ENCODE peak calls at places on chromosome 1, in five cellular contexts. M is hepatocyte, N is HCT116, R is GM23338, D is neural progenitor cell. A is an unnamed sample.

GRCh38 chr1:51792864-51793263 is 85.7 kb downstream of the NRDC start:
- DNase-seq in M (peak), N (no peak), R (no peak), D (no peak), A (no peak)

GRCh38 chr1:210416049-210416448 is 87.3 kb downstream of the HHAT start:
- DNase-seq in M (no peak), N (no peak), R (peak), D (no peak), A (no peak)

GRCh38 chr1:4657920-4658585 is 3.6 kb downstream of the AJAP1 start:
- DNase-seq in M (no peak), N (no peak), R (no peak), D (peak), A (no peak)

GRCh38 chr1:60078182-60078581 is 4.6 kb upstream of the C1orf87 start:
- DNase-seq in M (no peak), N (no peak), R (no peak), D (no peak), A (no peak)

GRCh38 chr1:156904187-156904959 is 10.9 kb downstream of the PEAR1 start:
- DNase-seq in M (no peak), N (no peak), R (no peak), D (no peak), A (no peak)

GRCh38 chr1:168386949-168387586 is 106.4 kb downstream of the TBX19 start:
- DNase-seq in M (peak), N (peak), R (peak), D (peak), A (no peak)

GRCh38 chr1:85629532-85629920 is 49.0 kb downstream of the CCN1 start:
- DNase-seq in M (no peak), N (no peak), R (no peak), D (no peak), A (no peak)

GRCh38 chr1:4216231-4216630 is 316.2 kb upstream of the C1orf174 start:
- DNase-seq in M (no peak), N (no peak), R (no peak), D (no peak), A (no peak)

GRCh38 chr1:110050602-110051261 is 16.3 kb downstream of the STRIP1 start:
- DNase-seq in M (no peak), N (no peak), R (no peak), D (no peak), A (no peak)

GRCh38 chr1:184597652-184598357 is 156.9 kb downstream of the EDEM3 start:
- DNase-seq in M (no peak), N (no peak), R (no peak), D (no peak), A (no peak)

DNA sequence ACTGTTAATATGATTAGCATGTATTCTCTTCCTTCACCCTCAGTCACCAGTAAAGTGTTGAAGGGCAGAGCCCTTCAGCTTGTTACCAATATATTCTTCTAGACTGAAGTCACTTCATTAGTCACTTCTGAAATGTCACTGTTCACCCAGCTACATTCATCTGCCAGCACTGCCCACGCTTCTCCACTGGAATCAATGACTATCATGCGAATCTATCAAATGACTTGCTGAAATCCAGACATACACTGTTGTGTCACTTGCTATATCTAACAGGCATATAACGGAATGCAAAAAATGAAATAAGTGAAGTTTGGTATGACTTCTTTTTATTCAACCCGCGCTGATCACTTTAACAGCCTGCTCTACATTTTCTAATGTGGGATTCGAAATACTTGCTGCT is 16.1 kb downstream of the FH start:
- DNase-seq in M (no peak), N (no peak), R (no peak), D (no peak), A (no peak)
- TF ChIP-seq CTCF in M (no peak), N (no peak), R (no peak), D (no peak), A (no peak)

DNA sequence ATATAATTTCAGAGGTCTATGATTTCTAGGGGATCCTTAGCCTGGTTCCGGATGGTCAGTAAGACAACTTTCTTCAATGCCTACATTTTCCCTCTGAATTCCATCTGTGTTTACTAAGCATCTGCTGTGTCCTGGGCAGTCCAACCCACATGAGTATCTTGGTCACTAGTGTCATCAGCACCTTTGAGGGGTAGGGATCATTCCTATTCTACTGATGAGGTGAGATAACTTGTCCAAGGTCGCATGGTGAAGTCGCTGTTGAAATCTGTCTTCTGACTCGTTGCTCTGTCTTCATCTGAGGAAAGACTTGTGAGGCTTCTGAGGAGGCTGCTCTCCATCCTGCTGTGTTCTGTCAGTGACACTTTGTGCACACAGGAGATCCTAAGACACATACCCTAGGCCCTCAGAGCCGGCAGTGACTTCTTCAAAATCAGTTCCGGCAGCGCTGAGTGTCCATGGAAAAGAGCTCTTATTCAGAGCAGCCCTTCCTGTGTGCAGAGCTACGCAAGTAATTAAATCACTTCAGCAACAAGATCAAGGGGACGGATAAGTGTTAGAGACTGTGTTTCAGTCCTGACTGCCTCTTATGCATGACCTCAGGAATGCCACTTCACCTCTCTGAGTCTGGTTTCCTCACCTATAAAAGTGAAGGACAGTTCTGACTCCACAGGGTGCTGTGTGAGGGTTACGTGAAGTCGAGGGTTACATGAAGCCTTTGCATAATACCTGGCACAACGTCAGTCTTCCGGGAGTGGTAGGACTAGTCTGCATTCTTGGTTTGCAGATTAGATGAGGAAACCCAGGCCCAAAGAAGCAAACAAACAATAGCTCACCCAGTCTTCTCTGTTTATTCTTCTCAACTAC is 28.4 kb downstream of the AK2 start:
- DNase-seq in M (peak), N (no peak), R (no peak), D (no peak), A (no peak)
- H3K4me2 ChIP-seq in M (no peak), N (no peak), R (no peak), D (no peak), A (no peak)

DNA sequence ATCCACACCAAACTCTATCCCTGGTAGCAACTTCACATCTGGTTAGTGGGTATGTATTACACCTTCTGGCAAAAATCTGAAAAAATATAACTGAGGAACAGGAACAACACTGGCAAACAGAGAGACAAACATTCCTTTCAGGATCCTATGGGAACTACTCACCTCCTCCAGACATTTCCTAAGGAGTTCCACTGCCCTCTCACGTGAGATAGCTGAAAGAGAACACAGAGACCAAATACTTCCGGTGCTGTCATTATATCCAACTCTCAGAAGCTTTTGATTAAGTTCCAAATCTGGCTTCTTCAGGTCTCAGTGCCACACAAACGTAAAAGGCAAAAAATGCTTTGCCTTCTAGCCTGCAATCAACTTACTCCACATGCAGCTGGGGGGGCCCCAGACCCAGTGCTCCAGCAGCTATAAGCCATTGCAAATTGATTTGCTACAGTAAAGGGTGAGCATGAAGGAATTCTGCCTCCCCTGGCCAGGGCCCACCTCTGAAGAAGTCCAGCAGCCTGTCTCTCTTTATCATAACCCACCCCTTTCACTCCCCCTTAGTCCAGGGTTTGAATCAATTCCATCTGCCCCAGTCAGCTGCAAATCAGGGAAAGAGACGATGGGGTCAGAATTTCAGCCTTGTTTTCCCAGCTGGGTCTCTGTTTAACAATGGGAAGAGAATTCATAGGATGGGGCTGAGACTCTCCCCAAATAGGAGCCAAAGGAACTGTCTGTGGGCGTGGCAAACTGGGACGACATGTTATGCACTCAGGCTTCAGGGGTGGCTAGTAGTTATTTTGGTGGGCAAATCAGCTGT is 32.2 kb downstream of the TFAP2E start:
- DNase-seq in M (no peak), N (no peak), R (no peak), D (no peak), A (no peak)
- TF ChIP-seq EZH2phosphoT487 in M (no peak), N (no peak), R (no peak), D (no peak), A (no peak)

GRCh38 chr1:5980314-5981008 is 11.8 kb downstream of the NPHP4 start:
- DNase-seq in M (peak), N (peak), R (peak), D (peak), A (peak)
- TF ChIP-seq CTCF in M (no peak), N (peak), R (peak), D (peak), A (peak)

GRCh38 chr1:78095618-78096416 is 50.1 kb downstream of the GIPC2 start:
- DNase-seq in M (no peak), N (no peak), R (no peak), D (no peak), A (no peak)

GRCh38 chr1:78091215-78091813 is 45.5 kb downstream of the GIPC2 start:
- DNase-seq in M (no peak), N (no peak), R (peak), D (peak), A (no peak)

GRCh38 chr1:78090734-78091133 is 45.0 kb downstream of the GIPC2 start:
- DNase-seq in M (no peak), N (no peak), R (no peak), D (no peak), A (no peak)

GRCh38 chr1:78091886-78092285 is 46.1 kb downstream of the GIPC2 start:
- DNase-seq in M (no peak), N (no peak), R (no peak), D (no peak), A (no peak)

DNA sequence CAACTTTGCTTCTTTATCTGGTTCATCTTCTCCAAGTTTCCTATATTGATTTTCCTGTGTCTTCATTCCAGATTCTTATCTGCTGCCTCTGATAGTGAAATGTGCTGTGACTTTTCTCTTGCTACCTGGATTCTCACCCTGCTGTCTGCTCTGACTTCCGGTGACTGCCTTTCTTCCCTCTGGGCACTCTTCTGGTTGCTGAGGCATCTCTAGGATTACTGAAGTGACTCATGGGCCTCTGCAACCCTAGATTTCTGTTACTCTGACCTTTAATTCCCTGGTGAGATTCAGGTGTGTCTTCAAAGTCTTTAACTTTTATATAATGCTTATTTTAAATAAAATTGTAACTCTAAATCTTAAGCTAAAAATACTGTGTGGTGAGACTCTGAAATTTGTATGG is 46.9 kb downstream of the GIPC2 start:
- DNase-seq in M (no peak), N (peak), R (no peak), D (no peak), A (no peak)
- H3K4me2 ChIP-seq in M (no peak), N (peak), R (no peak), D (no peak), A (no peak)

GRCh38 chr1:16721871-16722641 is 18.3 kb upstream of the RNU1-4 start:
- DNase-seq in M (peak), N (no peak), R (no peak), D (peak), A (no peak)
- TF ChIP-seq EZH2phosphoT487 in M (no peak), N (no peak), R (no peak), D (no peak), A (no peak)

DNA sequence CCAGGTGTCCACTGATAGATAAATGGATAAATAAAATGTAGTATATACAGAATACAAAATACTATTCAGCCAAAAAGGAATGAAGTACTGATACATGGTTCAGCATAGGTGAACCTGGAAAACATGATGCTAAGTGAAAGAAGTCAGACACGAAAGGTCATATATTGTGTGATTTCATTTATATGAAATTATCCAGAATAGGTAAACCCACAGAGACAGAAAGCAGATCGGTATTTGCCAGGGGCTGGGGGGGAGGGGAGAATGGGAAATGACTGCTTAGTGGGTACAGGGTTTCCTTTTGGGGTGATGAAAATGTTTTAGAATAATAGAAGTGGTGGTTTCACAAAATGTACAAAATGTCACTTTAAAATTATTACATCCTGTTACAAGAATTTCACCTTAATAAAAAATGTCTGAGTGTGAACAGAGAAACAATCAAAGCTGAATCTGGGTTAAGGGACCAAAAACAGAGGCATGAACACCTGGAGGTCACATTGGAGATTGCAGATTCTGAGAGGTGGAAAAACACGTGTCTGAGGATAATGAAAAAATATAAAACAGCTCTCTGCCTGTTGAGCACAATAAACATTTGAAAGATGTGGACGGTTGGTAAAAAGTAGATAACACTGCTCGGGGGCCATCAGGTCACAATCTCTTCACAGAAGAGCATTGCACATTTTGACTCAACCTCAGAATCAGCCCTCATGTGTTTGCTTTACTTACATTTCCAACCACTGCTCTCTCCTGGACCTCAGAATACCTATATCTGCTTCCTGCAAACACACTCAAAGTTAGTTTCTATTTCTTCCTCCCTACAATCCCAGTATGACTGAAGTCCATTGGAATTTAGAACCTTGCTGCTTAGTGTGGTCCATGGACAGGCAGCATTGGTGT is 3.3 kb downstream of the SLAMF6 start:
- DNase-seq in M (peak), N (no peak), R (peak), D (no peak), A (peak)
- TF ChIP-seq CTCF in M (no peak), N (peak), R (no peak), D (peak), A (peak)

GRCh38 chr1:15764890-15765289 is 6.3 kb downstream of the FBLIM1 start:
- DNase-seq in M (no peak), N (no peak), R (no peak), D (no peak), A (no peak)

GRCh38 chr1:15761729-15762128 is 3.1 kb downstream of the FBLIM1 start:
- DNase-seq in M (no peak), N (no peak), R (no peak), D (no peak), A (no peak)

GRCh38 chr1:15762546-15762945 is 4.0 kb downstream of the FBLIM1 start:
- DNase-seq in M (no peak), N (no peak), R (peak), D (no peak), A (no peak)

GRCh38 chr1:15765495-15766194 is 7.0 kb downstream of the FBLIM1 start:
- DNase-seq in M (peak), N (no peak), R (no peak), D (no peak), A (no peak)

GRCh38 chr1:15764269-15764764 is 5.7 kb downstream of the FBLIM1 start:
- DNase-seq in M (peak), N (no peak), R (no peak), D (no peak), A (no peak)
- H3K4me2 ChIP-seq in M (peak), N (peak), R (no peak), D (no peak), A (no peak)

DNA sequence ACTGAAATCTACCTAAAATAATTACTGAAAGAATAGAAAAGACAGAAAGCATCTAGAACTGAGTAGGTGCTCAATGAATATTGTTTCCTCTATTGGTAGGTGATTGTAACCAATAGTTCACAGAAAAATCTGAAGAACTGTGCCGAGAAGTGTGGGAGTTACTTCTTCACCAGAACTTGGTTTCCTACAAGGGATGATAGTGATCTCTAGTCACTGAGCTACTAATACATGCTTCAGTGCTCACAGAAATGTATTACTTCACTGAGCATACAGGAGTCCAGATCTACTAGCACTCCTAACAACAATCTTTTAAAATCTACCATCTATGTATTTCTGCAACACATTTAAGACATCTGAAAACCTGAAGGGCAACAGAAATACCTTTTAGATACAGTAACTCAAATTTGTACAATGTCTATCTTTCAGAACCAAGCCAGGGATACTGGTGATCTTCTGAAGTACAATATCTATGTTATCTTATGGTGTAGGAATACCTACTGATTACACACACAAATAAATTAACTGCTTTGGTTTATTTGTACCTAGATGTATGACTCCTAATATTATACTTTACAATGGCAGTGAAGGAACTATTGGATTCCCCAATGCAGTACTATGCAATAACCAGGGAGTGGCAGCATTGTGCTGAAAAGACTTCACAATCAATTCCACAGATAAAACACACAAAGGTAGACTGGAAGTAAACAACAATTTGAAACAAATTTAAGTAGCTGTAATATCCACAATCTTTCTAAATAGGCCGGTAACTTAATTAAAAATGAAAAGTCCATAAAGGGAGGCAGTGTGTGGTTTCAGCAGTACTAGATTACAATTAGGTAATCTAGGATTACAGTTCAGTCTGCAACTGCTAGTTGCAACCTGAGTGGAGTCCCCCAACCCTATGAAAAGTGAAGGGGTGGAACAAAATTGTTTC is 243.0 kb downstream of the SLC45A1 start:
- DNase-seq in M (peak), N (peak), R (peak), D (peak), A (peak)
- TF ChIP-seq EZH2phosphoT487 in M (no peak), N (no peak), R (no peak), D (no peak), A (no peak)